ENCODE peak calls at places on chromosome 13, in four cellular contexts. One of them, this sample, is unnamed.

GRCh38 chr13:104143760-104144406 is 1077.7 kb upstream of the SLC10A2 start:
- DNase-seq in A549: no peak
- DNase-seq in HepG2: no peak
- DNase-seq in SK-N-SH: no peak
- DNase-seq in this sample: no peak

GRCh38 chr13:59658736-59659330 is 504.9 kb downstream of the DIAPH3 start:
- DNase-seq in A549: no peak
- DNase-seq in HepG2: no peak
- DNase-seq in SK-N-SH: no peak
- DNase-seq in this sample: no peak

GRCh38 chr13:41512441-41512840 is 55.1 kb downstream of the RGCC start:
- DNase-seq in SK-N-SH: no peak
- DNase-seq in HepG2: no peak
- DNase-seq in A549: no peak
- DNase-seq in this sample: peak; percentile 25

GRCh38 chr13:95948646-95949045 is 104.6 kb downstream of the UGGT2 start:
- DNase-seq in A549: no peak
- DNase-seq in HepG2: no peak
- DNase-seq in SK-N-SH: no peak
- DNase-seq in this sample: no peak

GRCh38 chr13:65460136-65460535 is 1770.0 kb downstream of the PCDH9 start:
- DNase-seq in A549: no peak
- DNase-seq in SK-N-SH: no peak
- DNase-seq in HepG2: no peak
- DNase-seq in this sample: no peak

GRCh38 chr13:29073762-29074161 is 253.6 kb downstream of the MTUS2 start:
- DNase-seq in SK-N-SH: no peak
- DNase-seq in HepG2: no peak
- DNase-seq in A549: no peak
- DNase-seq in this sample: no peak

GRCh38 chr13:20391597-20392452 is 133.8 kb downstream of the CRYL1 start:
- DNase-seq in HepG2: no peak
- DNase-seq in SK-N-SH: peak; percentile 47
- DNase-seq in A549: peak; percentile 6
- DNase-seq in this sample: no peak

GRCh38 chr13:61994174-61994573 is 578.5 kb upstream of the PCDH20 start:
- DNase-seq in A549: no peak
- DNase-seq in SK-N-SH: no peak
- DNase-seq in HepG2: no peak
- DNase-seq in this sample: no peak

GRCh38 chr13:111370570-111371150 is 50.2 kb downstream of the TEX29 start:
- DNase-seq in A549: no peak
- DNase-seq in HepG2: no peak
- DNase-seq in SK-N-SH: no peak
- DNase-seq in this sample: no peak

GRCh38 chr13:76822691-76823267 is 63.4 kb downstream of the KCTD12 start:
- DNase-seq in HepG2: no peak
- DNase-seq in A549: no peak
- DNase-seq in SK-N-SH: no peak
- DNase-seq in this sample: no peak

GRCh38 chr13:103100795-103101194 is 34.6 kb upstream of the SLC10A2 start:
- DNase-seq in A549: no peak
- DNase-seq in HepG2: no peak
- DNase-seq in SK-N-SH: no peak
- DNase-seq in this sample: no peak

GRCh38 chr13:83765796-83766195 is 116.5 kb downstream of the SLITRK1 start:
- DNase-seq in SK-N-SH: no peak
- DNase-seq in HepG2: no peak
- DNase-seq in A549: no peak
- DNase-seq in this sample: no peak

GRCh38 chr13:36778083-36778671 is 40.8 kb upstream of the RFXAP start:
- DNase-seq in HepG2: peak; percentile 21
- DNase-seq in A549: no peak
- DNase-seq in SK-N-SH: no peak
- DNase-seq in this sample: no peak

GRCh38 chr13:38970380-38971051 is 20.1 kb downstream of the STOML3 start:
- DNase-seq in SK-N-SH: peak; percentile 3
- DNase-seq in A549: no peak
- DNase-seq in HepG2: no peak
- DNase-seq in this sample: no peak

GRCh38 chr13:109897988-109898623 is 111.7 kb upstream of the IRS2 start:
- DNase-seq in SK-N-SH: no peak
- DNase-seq in HepG2: no peak
- DNase-seq in A549: no peak
- DNase-seq in this sample: no peak

GRCh38 chr13:38348890-38349289 is 761 bp upstream of the UFM1 start:
- DNase-seq in SK-N-SH: no peak
- DNase-seq in HepG2: no peak
- DNase-seq in A549: peak; percentile 9
- DNase-seq in this sample: peak; percentile 23

GRCh38 chr13:50122465-50122864 is 107.2 kb downstream of the KCNRG start:
- DNase-seq in HepG2: no peak
- DNase-seq in SK-N-SH: no peak
- DNase-seq in A549: no peak
- DNase-seq in this sample: peak; percentile 38

GRCh38 chr13:94552095-94552494 is 43.9 kb downstream of the TGDS start:
- DNase-seq in A549: no peak
- DNase-seq in SK-N-SH: no peak
- DNase-seq in HepG2: no peak
- DNase-seq in this sample: no peak

GRCh38 chr13:110914293-110915056 is 394 bp downstream of the ANKRD10 start:
- DNase-seq in A549: peak; percentile 28
- DNase-seq in HepG2: peak; percentile 58
- DNase-seq in SK-N-SH: peak; percentile 88
- DNase-seq in this sample: peak; percentile 77

GRCh38 chr13:113564331-113565023 is 20.1 kb upstream of the TFDP1 start:
- DNase-seq in SK-N-SH: no peak
- DNase-seq in HepG2: no peak
- DNase-seq in A549: no peak
- DNase-seq in this sample: no peak

GRCh38 chr13:68846663-68847062 is 1261.0 kb upstream of the ATXN8OS start:
- DNase-seq in HepG2: no peak
- DNase-seq in A549: no peak
- DNase-seq in SK-N-SH: no peak
- DNase-seq in this sample: no peak

GRCh38 chr13:68851026-68851425 is 1256.6 kb upstream of the ATXN8OS start:
- DNase-seq in SK-N-SH: no peak
- DNase-seq in HepG2: no peak
- DNase-seq in A549: no peak
- DNase-seq in this sample: no peak

DNA sequence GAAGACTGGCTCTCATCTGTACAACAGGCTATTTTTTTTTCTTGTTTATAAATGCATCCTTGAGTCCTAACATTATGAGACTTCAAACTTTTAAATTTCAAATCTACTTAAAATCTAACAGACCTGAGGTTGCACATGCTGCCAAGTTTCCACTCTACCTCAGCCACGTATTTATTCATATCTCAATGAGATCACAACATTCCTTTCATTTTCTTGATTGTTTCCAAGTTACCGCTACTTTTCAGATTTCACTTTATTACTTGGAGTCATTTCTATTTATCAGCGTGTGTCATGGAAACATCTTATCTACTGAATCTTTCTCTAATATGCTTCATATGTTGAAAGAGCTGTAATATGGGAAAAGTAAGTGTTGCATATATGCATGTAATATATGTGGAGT is 1257.5 kb upstream of the ATXN8OS start:
- DNase-seq in SK-N-SH: no peak
- DNase-seq in HepG2: no peak
- DNase-seq in A549: no peak
- DNase-seq in this sample: no peak
- TF ChIP-seq RFX5 in SK-N-SH: no peak
- TF ChIP-seq RFX5 in HepG2: no peak
- TF ChIP-seq RFX5 in A549: no peak
- TF ChIP-seq RFX5 in this sample: no peak

GRCh38 chr13:34959489-34959888 is 17.4 kb downstream of the NBEA start:
- DNase-seq in HepG2: no peak
- DNase-seq in SK-N-SH: no peak
- DNase-seq in A549: no peak
- DNase-seq in this sample: no peak

GRCh38 chr13:34967851-34968562 is 25.9 kb downstream of the NBEA start:
- DNase-seq in A549: no peak
- DNase-seq in HepG2: no peak
- DNase-seq in SK-N-SH: no peak
- DNase-seq in this sample: no peak

GRCh38 chr13:34964558-34964957 is 22.5 kb downstream of the NBEA start:
- DNase-seq in HepG2: no peak
- DNase-seq in A549: no peak
- DNase-seq in SK-N-SH: no peak
- DNase-seq in this sample: no peak
- TF ChIP-seq RFX5 in HepG2: no peak
- TF ChIP-seq RFX5 in A549: no peak
- TF ChIP-seq RFX5 in SK-N-SH: no peak
- TF ChIP-seq RFX5 in this sample: no peak

GRCh38 chr13:97433727-97434416 is at the start of gene RAP2A:
- DNase-seq in HepG2: peak; percentile 85
- DNase-seq in A549: peak; percentile 17
- DNase-seq in SK-N-SH: peak; percentile 88
- DNase-seq in this sample: peak; percentile 76

GRCh38 chr13:97432917-97433726 is 847 bp upstream of the RAP2A start:
- DNase-seq in A549: peak; percentile 76
- DNase-seq in HepG2: peak; percentile 99
- DNase-seq in SK-N-SH: peak; percentile 83
- DNase-seq in this sample: peak; percentile 82

GRCh38 chr13:97435794-97436193 is 1.8 kb downstream of the RAP2A start:
- DNase-seq in SK-N-SH: no peak
- DNase-seq in A549: no peak
- DNase-seq in HepG2: no peak
- DNase-seq in this sample: no peak

GRCh38 chr13:97435297-97435682 is 1.3 kb downstream of the RAP2A start:
- DNase-seq in HepG2: no peak
- DNase-seq in SK-N-SH: no peak
- DNase-seq in A549: no peak
- DNase-seq in this sample: no peak

GRCh38 chr13:97434417-97435296 is 688 bp downstream of the RAP2A start:
- DNase-seq in A549: no peak
- DNase-seq in HepG2: no peak
- DNase-seq in SK-N-SH: peak; percentile 22
- DNase-seq in this sample: peak; percentile 29
- TF ChIP-seq RFX5 in A549: no peak
- TF ChIP-seq RFX5 in HepG2: no peak
- TF ChIP-seq RFX5 in SK-N-SH: no peak
- TF ChIP-seq RFX5 in this sample: no peak

DNA sequence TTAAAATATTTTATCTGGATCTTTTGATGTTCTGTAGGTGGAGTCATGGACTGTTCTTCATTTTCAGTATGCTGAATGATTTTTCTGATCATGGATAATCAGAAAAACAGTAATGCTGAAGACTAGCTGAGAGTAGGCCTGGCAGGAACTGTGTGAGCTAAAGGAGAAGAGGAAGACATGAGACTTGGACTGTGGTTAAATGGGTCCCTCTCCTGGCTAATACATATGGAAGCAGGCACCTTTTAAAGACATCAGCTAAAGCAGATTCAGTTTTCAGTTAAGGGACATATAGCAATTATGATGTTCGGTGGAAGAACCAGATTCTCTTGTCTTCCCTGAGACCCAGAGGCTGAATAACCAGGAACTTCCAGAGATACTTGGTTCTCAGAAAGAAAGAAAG is 169.4 kb downstream of the OLFM4 start:
- DNase-seq in SK-N-SH: peak; percentile 57
- DNase-seq in A549: no peak
- DNase-seq in HepG2: no peak
- DNase-seq in this sample: no peak
- TF ChIP-seq RFX5 in SK-N-SH: no peak
- TF ChIP-seq RFX5 in A549: no peak
- TF ChIP-seq RFX5 in HepG2: no peak
- TF ChIP-seq RFX5 in this sample: no peak

GRCh38 chr13:106259928-106260327 is 275.5 kb downstream of the EFNB2 start:
- DNase-seq in HepG2: no peak
- DNase-seq in A549: no peak
- DNase-seq in SK-N-SH: no peak
- DNase-seq in this sample: no peak

GRCh38 chr13:106263801-106264200 is 271.7 kb downstream of the EFNB2 start:
- DNase-seq in A549: no peak
- DNase-seq in SK-N-SH: no peak
- DNase-seq in HepG2: no peak
- DNase-seq in this sample: no peak

GRCh38 chr13:106261450-106261849 is 274.0 kb downstream of the EFNB2 start:
- DNase-seq in A549: no peak
- DNase-seq in SK-N-SH: no peak
- DNase-seq in HepG2: no peak
- DNase-seq in this sample: no peak

GRCh38 chr13:106260352-106260751 is 275.1 kb downstream of the EFNB2 start:
- DNase-seq in A549: no peak
- DNase-seq in SK-N-SH: no peak
- DNase-seq in HepG2: no peak
- DNase-seq in this sample: no peak

DNA sequence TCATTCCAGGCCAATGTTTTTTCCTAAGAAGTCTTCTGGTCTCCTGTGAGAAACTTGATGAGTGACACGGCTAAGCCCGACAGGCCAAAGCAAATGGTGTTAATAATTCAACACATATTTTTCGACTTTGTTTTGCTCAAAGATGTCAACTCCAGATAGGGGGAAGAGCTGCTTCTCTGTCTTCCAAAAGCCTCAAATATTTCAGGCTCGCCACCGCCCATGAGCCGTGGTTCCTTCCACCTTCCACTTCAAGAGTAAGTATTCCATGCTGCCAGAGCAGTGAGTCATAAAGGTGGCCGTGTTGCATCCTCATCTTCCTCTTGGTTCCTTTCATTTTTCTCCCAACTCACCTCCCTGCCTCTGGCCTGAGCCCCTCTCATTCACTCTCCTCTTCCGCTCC is 272.6 kb downstream of the EFNB2 start:
- DNase-seq in HepG2: no peak
- DNase-seq in SK-N-SH: no peak
- DNase-seq in A549: no peak
- DNase-seq in this sample: no peak
- TF ChIP-seq RFX5 in HepG2: no peak
- TF ChIP-seq RFX5 in SK-N-SH: no peak
- TF ChIP-seq RFX5 in A549: no peak
- TF ChIP-seq RFX5 in this sample: no peak

This sample was measured in K562.